ENCODE peak calls at places on chromosomes 13 and 19, in seven cellular contexts. D is heart left ventricle; I is heart right ventricle; C is GM23338; F is body of pancreas; Y is right lobe of liver; J is effector memory CD4-positive, alpha-beta T cell. Z is an unnamed sample. For H3K36me3, the result is how much of the 10 kb centered on the place peaks cover.

GRCh38 chr13:47111499-47111898 is 214.6 kb upstream of the HTR2A start:
- DNase-seq in J (no peak), C (no peak), F (no peak), D (no peak), Y (no peak), I (no peak), Z (peak)

GRCh38 chr19:38250821-38251563 is 5.2 kb downstream of the PPP1R14A start:
- DNase-seq in J (no peak), Y (peak), I (peak), D (peak), C (peak), F (peak), Z (peak)

GRCh38 chr19:12875086-12875485 is 6.2 kb downstream of the DNASE2 start:
- DNase-seq in C (no peak), D (no peak), Y (no peak), F (no peak), I (no peak), J (no peak), Z (no peak)

GRCh38 chr19:16168465-16169081 is 4.8 kb downstream of the CIB3 start:
- DNase-seq in F (no peak), C (peak), Y (no peak), I (no peak), J (no peak), D (no peak), Z (no peak)

GRCh38 chr13:50310734-50311133 is 295.5 kb downstream of the KCNRG start:
- DNase-seq in Y (no peak), D (no peak), I (no peak), F (no peak), J (no peak), C (no peak), Z (no peak)

GRCh38 chr19:35533822-35534521 is 716 bp downstream of the GAPDHS start:
- DNase-seq in F (no peak), Y (no peak), I (no peak), D (peak), C (peak), J (no peak), Z (peak)

GRCh38 chr13:27338207-27338606 is 67.6 kb downstream of the RASL11A start:
- DNase-seq in D (no peak), C (no peak), I (no peak), F (no peak), Y (no peak), J (no peak), Z (no peak)

GRCh38 chr19:16824658-16825311 is 4.4 kb upstream of the SIN3B start:
- DNase-seq in I (no peak), J (no peak), F (no peak), D (no peak), C (no peak), Y (no peak), Z (no peak)

GRCh38 chr13:48738261-48738755 is 84.6 kb downstream of the CYSLTR2 start:
- DNase-seq in J (no peak), C (no peak), F (no peak), Y (no peak), I (no peak), D (no peak), Z (no peak)

DNA sequence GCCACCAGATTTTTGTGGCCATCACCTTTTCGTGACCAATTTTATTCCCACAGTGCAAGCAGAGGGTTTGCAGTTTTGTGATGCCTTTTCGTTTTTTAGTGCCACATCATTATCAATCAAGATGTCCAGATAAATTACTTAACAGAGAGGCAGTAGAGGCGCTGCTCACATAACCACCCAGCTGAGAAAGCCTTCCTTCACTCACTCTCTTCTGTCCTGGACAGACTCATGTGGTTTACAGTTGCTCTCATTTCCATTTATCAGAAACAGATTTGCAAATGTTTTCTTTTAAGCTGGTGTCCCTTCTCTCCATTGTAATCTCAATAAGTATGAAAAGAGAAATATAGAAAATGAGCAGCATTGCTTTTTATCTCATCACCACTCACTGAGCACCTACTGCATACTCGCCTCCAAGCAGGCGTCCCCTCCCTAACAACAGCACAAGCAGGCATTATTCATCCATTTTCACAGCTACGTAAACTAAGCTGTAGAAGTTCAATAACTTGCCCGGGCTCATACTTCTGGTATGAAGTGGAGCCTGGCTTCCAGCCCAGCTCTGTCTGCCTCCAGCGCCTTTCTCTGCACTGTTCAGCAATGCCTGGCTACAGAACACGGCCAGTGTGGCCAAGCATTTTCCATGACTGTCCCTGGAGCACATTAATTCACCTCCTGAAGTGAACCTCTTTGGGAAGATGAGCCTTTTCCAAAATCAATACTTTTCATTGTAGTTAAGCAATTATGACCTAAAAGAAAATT is 34.6 kb upstream of the KATNAL1 start:
- DNase-seq in D (peak), Y (peak), J (no peak), F (peak), C (no peak), I (peak), Z (peak)
- H3K36me3 ChIP-seq in D (under half), Y (under half), J (under half), F (under half), C (under half), I (under half), Z (under half)

GRCh38 chr19:11027381-11027780 is 61.9 kb upstream of the LDLR start:
- DNase-seq in J (no peak), I (no peak), Y (no peak), D (no peak), F (no peak), C (no peak), Z (no peak)
- H3K36me3 ChIP-seq in J (half or more), I (under half), Y (under half), D (half or more), F (under half), C (under half), Z (half or more)

GRCh38 chr19:48658483-48658882 is 12.5 kb upstream of the CA11 start:
- DNase-seq in Y (no peak), C (no peak), F (no peak), I (no peak), J (no peak), D (no peak), Z (no peak)

GRCh38 chr19:48651682-48652046 is 5.7 kb upstream of the CA11 start:
- DNase-seq in F (no peak), C (no peak), Y (no peak), I (no peak), J (no peak), D (no peak), Z (no peak)

GRCh38 chr19:48656840-48657474 is 11.0 kb upstream of the CA11 start:
- DNase-seq in Y (no peak), C (no peak), D (no peak), I (no peak), J (no peak), F (no peak), Z (peak)

GRCh38 chr19:48650974-48651681 is 5.1 kb upstream of the CA11 start:
- DNase-seq in F (no peak), Y (no peak), C (no peak), I (no peak), D (no peak), J (no peak), Z (no peak)

GRCh38 chr19:48654299-48655059 is 8.5 kb upstream of the CA11 start:
- DNase-seq in Y (no peak), I (no peak), D (no peak), F (no peak), J (no peak), C (no peak), Z (no peak)
- H3K36me3 ChIP-seq in Y (under half), I (under half), D (under half), F (under half), J (under half), C (under half), Z (under half)

GRCh38 chr19:9431475-9431874 is 3.9 kb downstream of the ZNF266 start:
- DNase-seq in F (no peak), J (no peak), I (peak), D (no peak), Y (no peak), C (peak), Z (peak)
- H3K36me3 ChIP-seq in F (under half), J (under half), I (under half), D (under half), Y (under half), C (under half), Z (under half)

GRCh38 chr13:110161112-110161897 is 145.7 kb downstream of the COL4A1 start:
- DNase-seq in Y (peak), F (no peak), D (no peak), J (no peak), C (no peak), I (no peak), Z (no peak)

GRCh38 chr13:110166598-110166997 is 140.4 kb downstream of the COL4A1 start:
- DNase-seq in C (no peak), F (no peak), J (no peak), D (no peak), I (no peak), Y (peak), Z (no peak)

GRCh38 chr13:110164706-110165105 is 142.3 kb downstream of the COL4A1 start:
- DNase-seq in F (no peak), D (no peak), Y (peak), J (no peak), I (no peak), C (no peak), Z (no peak)

GRCh38 chr13:110162053-110162452 is 144.9 kb downstream of the COL4A1 start:
- DNase-seq in C (no peak), J (no peak), D (no peak), F (no peak), Y (peak), I (no peak), Z (no peak)

GRCh38 chr13:110163020-110163658 is 143.8 kb downstream of the COL4A1 start:
- DNase-seq in F (no peak), C (no peak), Y (peak), D (no peak), J (no peak), I (no peak), Z (no peak)
- H3K36me3 ChIP-seq in F (under half), C (under half), Y (under half), D (half or more), J (under half), I (under half), Z (under half)

Z was measured in cardiac muscle cell.